ENCODE peak calls at places on chromosome 2, in eight cellular contexts. One of them, this sample, is unnamed.

GRCh38 chr2:111139637-111140317 is 19.1 kb downstream of the BCL2L11 start:
- DNase-seq in lung: no peak
- DNase-seq in mammary epithelial cell: peak; percentile 54
- DNase-seq in CD4-positive, alpha-beta T cell: no peak
- DNase-seq in lower lobe of right lung: no peak
- DNase-seq in GM23248: peak; percentile 23
- DNase-seq in thoracic aorta: no peak
- DNase-seq in heart left ventricle: no peak
- DNase-seq in this sample: no peak

GRCh38 chr2:232338759-232339106 is 39.8 kb upstream of the ALPP start:
- DNase-seq in lung: no peak
- DNase-seq in mammary epithelial cell: no peak
- DNase-seq in CD4-positive, alpha-beta T cell: no peak
- DNase-seq in lower lobe of right lung: peak; percentile 38
- DNase-seq in GM23248: no peak
- DNase-seq in thoracic aorta: no peak
- DNase-seq in heart left ventricle: no peak
- DNase-seq in this sample: no peak

GRCh38 chr2:73250872-73251846 is 17.1 kb downstream of the CCT7 start:
- DNase-seq in lung: no peak
- DNase-seq in mammary epithelial cell: no peak
- DNase-seq in CD4-positive, alpha-beta T cell: no peak
- DNase-seq in lower lobe of right lung: no peak
- DNase-seq in GM23248: no peak
- DNase-seq in thoracic aorta: no peak
- DNase-seq in heart left ventricle: no peak
- DNase-seq in this sample: no peak

GRCh38 chr2:220396287-220396686 is 768.9 kb downstream of the SLC4A3 start:
- DNase-seq in lung: no peak
- DNase-seq in mammary epithelial cell: peak; percentile 8
- DNase-seq in CD4-positive, alpha-beta T cell: no peak
- DNase-seq in lower lobe of right lung: no peak
- DNase-seq in GM23248: peak; percentile 80
- DNase-seq in thoracic aorta: no peak
- DNase-seq in heart left ventricle: peak; percentile 44
- DNase-seq in this sample: no peak

GRCh38 chr2:183995632-183996031 is 602.7 kb upstream of the ZNF804A start:
- DNase-seq in lung: no peak
- DNase-seq in mammary epithelial cell: no peak
- DNase-seq in CD4-positive, alpha-beta T cell: no peak
- DNase-seq in lower lobe of right lung: no peak
- DNase-seq in GM23248: no peak
- DNase-seq in thoracic aorta: no peak
- DNase-seq in heart left ventricle: no peak
- DNase-seq in this sample: no peak

GRCh38 chr2:37189452-37190153 is 1.1 kb upstream of the SULT6B1 start:
- DNase-seq in lung: no peak
- DNase-seq in mammary epithelial cell: peak; percentile 91
- DNase-seq in CD4-positive, alpha-beta T cell: no peak
- DNase-seq in lower lobe of right lung: no peak
- DNase-seq in GM23248: peak; percentile 96
- DNase-seq in thoracic aorta: no peak
- DNase-seq in heart left ventricle: no peak
- DNase-seq in this sample: no peak

GRCh38 chr2:184685999-184686841 is 87.9 kb downstream of the ZNF804A start:
- DNase-seq in lung: no peak
- DNase-seq in mammary epithelial cell: peak; percentile 20
- DNase-seq in CD4-positive, alpha-beta T cell: no peak
- DNase-seq in lower lobe of right lung: no peak
- DNase-seq in GM23248: peak; percentile 43
- DNase-seq in thoracic aorta: no peak
- DNase-seq in heart left ventricle: no peak
- DNase-seq in this sample: no peak

GRCh38 chr2:175690113-175690716 is 311.9 kb downstream of the LNPK start:
- DNase-seq in lung: no peak
- DNase-seq in mammary epithelial cell: peak; percentile 49
- DNase-seq in CD4-positive, alpha-beta T cell: no peak
- DNase-seq in lower lobe of right lung: no peak
- DNase-seq in GM23248: peak; percentile 71
- DNase-seq in thoracic aorta: no peak
- DNase-seq in heart left ventricle: no peak
- DNase-seq in this sample: no peak

GRCh38 chr2:239177908-239178307 is 222.9 kb downstream of the HDAC4 start:
- DNase-seq in lung: no peak
- DNase-seq in mammary epithelial cell: no peak
- DNase-seq in CD4-positive, alpha-beta T cell: no peak
- DNase-seq in lower lobe of right lung: no peak
- DNase-seq in GM23248: no peak
- DNase-seq in thoracic aorta: no peak
- DNase-seq in heart left ventricle: peak; percentile 19
- DNase-seq in this sample: no peak

GRCh38 chr2:183487316-183487715 is 363.1 kb downstream of the NUP35 start:
- DNase-seq in lung: no peak
- DNase-seq in mammary epithelial cell: no peak
- DNase-seq in CD4-positive, alpha-beta T cell: no peak
- DNase-seq in lower lobe of right lung: no peak
- DNase-seq in GM23248: no peak
- DNase-seq in thoracic aorta: no peak
- DNase-seq in heart left ventricle: no peak
- DNase-seq in this sample: no peak

GRCh38 chr2:97712693-97713295 is 582 bp upstream of the ZAP70 start:
- DNase-seq in lung: no peak
- DNase-seq in mammary epithelial cell: no peak
- DNase-seq in CD4-positive, alpha-beta T cell: peak; percentile 19
- DNase-seq in lower lobe of right lung: no peak
- DNase-seq in GM23248: no peak
- DNase-seq in thoracic aorta: no peak
- DNase-seq in heart left ventricle: peak; percentile 21
- DNase-seq in this sample: no peak

GRCh38 chr2:64338910-64339500 is 115.0 kb upstream of the LGALSL start:
- DNase-seq in lung: no peak
- DNase-seq in mammary epithelial cell: peak; percentile 40
- DNase-seq in CD4-positive, alpha-beta T cell: no peak
- DNase-seq in lower lobe of right lung: no peak
- DNase-seq in GM23248: no peak
- DNase-seq in thoracic aorta: no peak
- DNase-seq in heart left ventricle: no peak
- DNase-seq in this sample: no peak

GRCh38 chr2:6073260-6074141 is 381.3 kb downstream of the SOX11 start:
- DNase-seq in lung: no peak
- DNase-seq in mammary epithelial cell: no peak
- DNase-seq in CD4-positive, alpha-beta T cell: no peak
- DNase-seq in lower lobe of right lung: no peak
- DNase-seq in GM23248: no peak
- DNase-seq in thoracic aorta: no peak
- DNase-seq in heart left ventricle: no peak
- DNase-seq in this sample: peak; percentile 26

GRCh38 chr2:6917071-6917760 is at the start of gene RNF144A:
- DNase-seq in lung: peak; percentile 51
- DNase-seq in mammary epithelial cell: peak; percentile 10
- DNase-seq in CD4-positive, alpha-beta T cell: peak; percentile 69
- DNase-seq in lower lobe of right lung: peak; percentile 74
- DNase-seq in GM23248: peak; percentile 82
- DNase-seq in thoracic aorta: no peak
- DNase-seq in heart left ventricle: peak; percentile 55
- DNase-seq in this sample: peak; percentile 80

GRCh38 chr2:64859208-64860161 is 129.7 kb upstream of the SLC1A4 start:
- DNase-seq in lung: peak; percentile 95
- DNase-seq in mammary epithelial cell: peak; percentile 79
- DNase-seq in CD4-positive, alpha-beta T cell: no peak
- DNase-seq in lower lobe of right lung: peak; percentile 94
- DNase-seq in GM23248: peak; percentile 97
- DNase-seq in thoracic aorta: peak; percentile 48
- DNase-seq in heart left ventricle: peak; percentile 95
- DNase-seq in this sample: peak; percentile 26

GRCh38 chr2:127719301-127720218 is 18.3 kb downstream of the SFT2D3 start:
- DNase-seq in lung: no peak
- DNase-seq in mammary epithelial cell: no peak
- DNase-seq in CD4-positive, alpha-beta T cell: no peak
- DNase-seq in lower lobe of right lung: no peak
- DNase-seq in GM23248: no peak
- DNase-seq in thoracic aorta: no peak
- DNase-seq in heart left ventricle: no peak
- DNase-seq in this sample: no peak

GRCh38 chr2:101732773-101733256 is 35.3 kb downstream of the MAP4K4 start:
- DNase-seq in lung: no peak
- DNase-seq in mammary epithelial cell: no peak
- DNase-seq in CD4-positive, alpha-beta T cell: no peak
- DNase-seq in lower lobe of right lung: no peak
- DNase-seq in GM23248: no peak
- DNase-seq in thoracic aorta: no peak
- DNase-seq in heart left ventricle: no peak
- DNase-seq in this sample: no peak

GRCh38 chr2:100683231-100683630 is 120.4 kb downstream of the PDCL3 start:
- DNase-seq in lung: no peak
- DNase-seq in mammary epithelial cell: no peak
- DNase-seq in CD4-positive, alpha-beta T cell: no peak
- DNase-seq in lower lobe of right lung: no peak
- DNase-seq in GM23248: no peak
- DNase-seq in thoracic aorta: no peak
- DNase-seq in heart left ventricle: no peak
- DNase-seq in this sample: no peak

DNA sequence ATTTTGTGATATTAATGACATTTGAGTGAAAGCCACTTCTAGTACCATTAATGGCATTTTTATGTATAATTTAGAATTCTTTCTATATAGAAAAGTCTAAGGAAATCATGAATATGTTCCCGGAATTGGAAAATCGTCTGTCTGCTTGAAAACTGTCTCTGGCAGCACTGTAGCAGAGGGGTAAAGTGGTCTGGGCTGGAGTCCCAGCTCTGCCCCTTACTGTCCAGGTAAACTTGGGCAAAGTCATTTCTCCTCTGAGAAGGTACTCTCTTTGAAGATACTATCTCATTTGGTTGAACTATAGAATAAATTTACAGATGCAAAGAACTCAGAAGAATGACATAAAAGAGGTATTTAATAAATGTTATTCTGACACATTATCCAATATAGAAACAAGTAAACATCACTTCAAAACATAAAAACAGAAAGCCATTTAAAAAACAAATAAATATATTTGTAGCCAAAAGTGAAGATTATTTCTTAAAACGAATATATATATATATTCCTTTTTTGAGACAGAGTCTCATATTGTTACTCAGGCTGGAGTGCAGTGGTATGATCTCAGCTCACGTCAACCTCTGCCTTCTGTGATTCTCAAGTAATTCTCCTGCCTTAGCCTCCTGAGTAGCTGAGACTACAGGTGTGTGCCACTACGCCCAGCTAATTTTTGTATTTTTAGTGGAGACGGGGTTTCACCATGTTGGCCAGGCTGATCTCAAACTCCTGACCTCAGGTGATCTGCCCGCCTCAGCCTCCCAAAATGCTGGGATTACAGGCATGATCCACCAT is 149.8 kb upstream of the ITGA4 start:
- DNase-seq in lung: no peak
- DNase-seq in mammary epithelial cell: no peak
- DNase-seq in CD4-positive, alpha-beta T cell: no peak
- DNase-seq in lower lobe of right lung: no peak
- DNase-seq in GM23248: no peak
- DNase-seq in thoracic aorta: no peak
- DNase-seq in heart left ventricle: no peak
- DNase-seq in this sample: no peak
- H3K27ac ChIP-seq in lung: no peak overlapping the region
- H3K27ac ChIP-seq in mammary epithelial cell: no peak overlapping the region
- H3K27ac ChIP-seq in CD4-positive, alpha-beta T cell: peak overlapping the region; percentile 78
- H3K27ac ChIP-seq in lower lobe of right lung: peak overlapping the region; percentile 53
- H3K27ac ChIP-seq in GM23248: no peak overlapping the region
- H3K27ac ChIP-seq in thoracic aorta: no peak overlapping the region
- H3K27ac ChIP-seq in heart left ventricle: no peak overlapping the region
- H3K27ac ChIP-seq in this sample: no peak overlapping the region

GRCh38 chr2:218782529-218782845 is 540 bp downstream of the CYP27A1 start:
- DNase-seq in lung: no peak
- DNase-seq in mammary epithelial cell: no peak
- DNase-seq in CD4-positive, alpha-beta T cell: no peak
- DNase-seq in lower lobe of right lung: no peak
- DNase-seq in GM23248: no peak
- DNase-seq in thoracic aorta: no peak
- DNase-seq in heart left ventricle: no peak
- DNase-seq in this sample: no peak
- H3K27ac ChIP-seq in lung: peak overlapping the region; percentile 55
- H3K27ac ChIP-seq in mammary epithelial cell: no peak overlapping the region
- H3K27ac ChIP-seq in CD4-positive, alpha-beta T cell: no peak overlapping the region
- H3K27ac ChIP-seq in lower lobe of right lung: peak overlapping the region; percentile 91
- H3K27ac ChIP-seq in GM23248: no peak overlapping the region
- H3K27ac ChIP-seq in thoracic aorta: peak overlapping the region; percentile 93
- H3K27ac ChIP-seq in heart left ventricle: peak overlapping the region; percentile 77
- H3K27ac ChIP-seq in this sample: peak overlapping the region; percentile 95

DNA sequence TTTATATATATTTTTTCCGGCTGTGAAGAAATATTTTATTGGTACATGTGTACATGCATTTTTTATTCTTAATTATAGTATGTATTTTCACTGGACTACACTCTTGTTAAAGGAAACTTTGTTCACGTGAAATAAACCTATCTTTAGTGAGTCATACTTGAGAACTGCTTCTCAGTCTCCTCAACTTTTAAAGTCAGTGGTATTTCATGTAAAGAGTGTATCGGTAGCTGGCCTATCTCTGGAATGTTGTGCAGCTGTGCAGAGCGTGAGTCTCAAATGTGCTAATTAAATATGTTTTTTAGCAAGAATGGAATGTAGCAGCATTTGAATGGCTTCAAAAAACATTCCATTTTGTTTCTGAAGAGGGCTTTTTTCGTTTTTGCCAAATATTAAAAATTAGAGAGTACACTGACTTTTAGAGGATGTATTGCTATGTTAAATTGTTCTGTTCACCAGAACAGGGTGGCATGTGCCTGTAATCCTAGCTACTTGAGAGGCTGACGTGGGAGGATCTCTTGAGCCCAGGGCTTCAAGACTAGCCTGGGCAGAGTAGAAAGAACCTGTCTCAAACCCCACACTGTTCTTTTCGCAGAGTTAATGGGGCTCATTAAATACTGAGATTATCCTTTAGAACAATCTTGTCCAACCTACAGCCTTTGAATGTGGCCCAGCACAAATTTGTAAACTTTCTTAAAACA is 14.3 kb downstream of the SPTBN1 start:
- DNase-seq in lung: no peak
- DNase-seq in mammary epithelial cell: no peak
- DNase-seq in CD4-positive, alpha-beta T cell: no peak
- DNase-seq in lower lobe of right lung: no peak
- DNase-seq in GM23248: peak; percentile 60
- DNase-seq in thoracic aorta: no peak
- DNase-seq in heart left ventricle: no peak
- DNase-seq in this sample: no peak
- H3K27ac ChIP-seq in lung: peak overlapping the region; percentile 84
- H3K27ac ChIP-seq in mammary epithelial cell: peak overlapping the region; percentile 37
- H3K27ac ChIP-seq in CD4-positive, alpha-beta T cell: no peak overlapping the region
- H3K27ac ChIP-seq in lower lobe of right lung: peak overlapping the region; percentile 65
- H3K27ac ChIP-seq in GM23248: peak overlapping the region; percentile 13
- H3K27ac ChIP-seq in thoracic aorta: peak overlapping the region; percentile 46
- H3K27ac ChIP-seq in heart left ventricle: peak overlapping the region; percentile 70
- H3K27ac ChIP-seq in this sample: no peak overlapping the region

DNA sequence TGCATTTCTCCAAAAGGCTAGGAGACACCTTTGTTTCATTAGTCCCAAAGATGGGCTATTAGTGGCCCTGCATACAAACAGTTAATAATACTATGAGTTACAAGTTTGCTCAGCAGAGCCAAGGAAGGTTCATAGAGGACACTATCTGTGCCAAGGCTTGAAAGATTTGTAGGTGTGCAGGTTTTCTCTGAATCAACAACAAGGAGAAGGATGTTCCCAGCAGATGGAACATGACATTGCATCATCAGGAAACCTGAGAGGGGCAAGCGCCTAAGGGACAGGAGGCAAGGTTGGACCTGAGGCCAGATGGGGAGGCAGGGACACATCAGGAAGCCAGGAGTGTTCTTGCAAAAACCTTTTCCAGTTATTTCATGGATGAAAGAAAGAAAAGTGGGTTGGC is 35.4 kb upstream of the STK17B start:
- DNase-seq in lung: no peak
- DNase-seq in mammary epithelial cell: peak; percentile 16
- DNase-seq in CD4-positive, alpha-beta T cell: no peak
- DNase-seq in lower lobe of right lung: no peak
- DNase-seq in GM23248: no peak
- DNase-seq in thoracic aorta: no peak
- DNase-seq in heart left ventricle: no peak
- DNase-seq in this sample: no peak
- H3K27ac ChIP-seq in lung: no peak overlapping the region
- H3K27ac ChIP-seq in mammary epithelial cell: no peak overlapping the region
- H3K27ac ChIP-seq in CD4-positive, alpha-beta T cell: no peak overlapping the region
- H3K27ac ChIP-seq in lower lobe of right lung: no peak overlapping the region
- H3K27ac ChIP-seq in GM23248: no peak overlapping the region
- H3K27ac ChIP-seq in thoracic aorta: no peak overlapping the region
- H3K27ac ChIP-seq in heart left ventricle: no peak overlapping the region
- H3K27ac ChIP-seq in this sample: no peak overlapping the region